ENCODE peak calls at places on chromosomes 1 and 21, in seven cellular contexts. One of them, this sample, is unnamed.

GRCh38 chr1:216303690-216304089 is 119.6 kb downstream of the USH2A start:
- DNase-seq in IMR-90: no peak
- DNase-seq in H9: no peak
- DNase-seq in neuronal stem cell: no peak
- DNase-seq in mesenchymal stem cell: no peak
- DNase-seq in H1: no peak
- DNase-seq in trophoblast cell: no peak
- DNase-seq in this sample: no peak

GRCh38 chr1:29437946-29438345 is 201.6 kb downstream of the PTPRU start:
- DNase-seq in IMR-90: no peak
- DNase-seq in H9: no peak
- DNase-seq in neuronal stem cell: no peak
- DNase-seq in mesenchymal stem cell: no peak
- DNase-seq in H1: no peak
- DNase-seq in trophoblast cell: no peak
- DNase-seq in this sample: peak; percentile 25

GRCh38 chr1:117312453-117313138 is 54.7 kb upstream of the MAN1A2 start:
- DNase-seq in IMR-90: peak; percentile 83
- DNase-seq in H9: no peak
- DNase-seq in neuronal stem cell: no peak
- DNase-seq in mesenchymal stem cell: peak; percentile 52
- DNase-seq in H1: no peak
- DNase-seq in trophoblast cell: peak; percentile 43
- DNase-seq in this sample: peak; percentile 53

GRCh38 chr1:172917972-172918371 is 132.8 kb downstream of the TNFSF18 start:
- DNase-seq in IMR-90: peak; percentile 98
- DNase-seq in H9: no peak
- DNase-seq in neuronal stem cell: no peak
- DNase-seq in mesenchymal stem cell: peak; percentile 89
- DNase-seq in H1: no peak
- DNase-seq in trophoblast cell: peak; percentile 66
- DNase-seq in this sample: peak; percentile 69

GRCh38 chr1:61241864-61242472 is 159.6 kb downstream of the NFIA start:
- DNase-seq in IMR-90: no peak
- DNase-seq in H9: no peak
- DNase-seq in neuronal stem cell: no peak
- DNase-seq in mesenchymal stem cell: no peak
- DNase-seq in H1: no peak
- DNase-seq in trophoblast cell: no peak
- DNase-seq in this sample: no peak

GRCh38 chr1:29685387-29685786 is 449.1 kb downstream of the PTPRU start:
- DNase-seq in IMR-90: no peak
- DNase-seq in H9: peak; percentile 14
- DNase-seq in neuronal stem cell: no peak
- DNase-seq in mesenchymal stem cell: no peak
- DNase-seq in H1: peak; percentile 30
- DNase-seq in trophoblast cell: no peak
- DNase-seq in this sample: no peak

GRCh38 chr1:115555446-115555845 is 86.3 kb upstream of the VANGL1 start:
- DNase-seq in IMR-90: peak; percentile 48
- DNase-seq in H9: no peak
- DNase-seq in neuronal stem cell: no peak
- DNase-seq in mesenchymal stem cell: no peak
- DNase-seq in H1: no peak
- DNase-seq in trophoblast cell: no peak
- DNase-seq in this sample: no peak

GRCh38 chr21:40271169-40271568 is 403.9 kb downstream of the PCP4 start:
- DNase-seq in IMR-90: no peak
- DNase-seq in H9: no peak
- DNase-seq in neuronal stem cell: no peak
- DNase-seq in mesenchymal stem cell: no peak
- DNase-seq in H1: no peak
- DNase-seq in trophoblast cell: no peak
- DNase-seq in this sample: no peak

GRCh38 chr1:64131155-64131554 is 72.3 kb upstream of the UBE2U start:
- DNase-seq in IMR-90: no peak
- DNase-seq in H9: no peak
- DNase-seq in neuronal stem cell: no peak
- DNase-seq in mesenchymal stem cell: no peak
- DNase-seq in H1: no peak
- DNase-seq in trophoblast cell: no peak
- DNase-seq in this sample: no peak

GRCh38 chr1:201461783-201462441 is 7.1 kb downstream of the PHLDA3 start:
- DNase-seq in IMR-90: peak; percentile 99
- DNase-seq in H9: no peak
- DNase-seq in neuronal stem cell: no peak
- DNase-seq in mesenchymal stem cell: peak; percentile 99
- DNase-seq in H1: no peak
- DNase-seq in trophoblast cell: peak; percentile 50
- DNase-seq in this sample: no peak

GRCh38 chr1:8349473-8349865 is 31.6 kb downstream of the SLC45A1 start:
- DNase-seq in IMR-90: no peak
- DNase-seq in H9: no peak
- DNase-seq in neuronal stem cell: no peak
- DNase-seq in mesenchymal stem cell: no peak
- DNase-seq in H1: no peak
- DNase-seq in trophoblast cell: no peak
- DNase-seq in this sample: no peak

GRCh38 chr1:101314244-101314643 is 77.4 kb downstream of the S1PR1 start:
- DNase-seq in IMR-90: peak; percentile 62
- DNase-seq in H9: no peak
- DNase-seq in neuronal stem cell: no peak
- DNase-seq in mesenchymal stem cell: peak; percentile 44
- DNase-seq in H1: no peak
- DNase-seq in trophoblast cell: peak; percentile 8
- DNase-seq in this sample: peak; percentile 9

GRCh38 chr21:21187579-21187978 is 189.4 kb downstream of the NCAM2 start:
- DNase-seq in IMR-90: peak; percentile 59
- DNase-seq in H9: no peak
- DNase-seq in neuronal stem cell: no peak
- DNase-seq in mesenchymal stem cell: no peak
- DNase-seq in H1: no peak
- DNase-seq in trophoblast cell: no peak
- DNase-seq in this sample: no peak

GRCh38 chr1:152917794-152918193 is 9.4 kb downstream of the IVL start:
- DNase-seq in IMR-90: peak; percentile 1
- DNase-seq in H9: no peak
- DNase-seq in neuronal stem cell: no peak
- DNase-seq in mesenchymal stem cell: no peak
- DNase-seq in H1: no peak
- DNase-seq in trophoblast cell: peak; percentile 42
- DNase-seq in this sample: peak; percentile 81

GRCh38 chr1:1173793-1174415 is at the start of gene TTLL10:
- DNase-seq in IMR-90: no peak
- DNase-seq in H9: peak; percentile 93
- DNase-seq in neuronal stem cell: peak; percentile 61
- DNase-seq in mesenchymal stem cell: no peak
- DNase-seq in H1: peak; percentile 86
- DNase-seq in trophoblast cell: no peak
- DNase-seq in this sample: peak; percentile 89

GRCh38 chr1:101003012-101003650 is 22.5 kb downstream of the DPH5 start:
- DNase-seq in IMR-90: no peak
- DNase-seq in H9: no peak
- DNase-seq in neuronal stem cell: no peak
- DNase-seq in mesenchymal stem cell: no peak
- DNase-seq in H1: no peak
- DNase-seq in trophoblast cell: no peak
- DNase-seq in this sample: no peak

GRCh38 chr1:186102559-186103148 is 272.4 kb downstream of the TPR start:
- DNase-seq in IMR-90: peak; percentile 89
- DNase-seq in H9: no peak
- DNase-seq in neuronal stem cell: no peak
- DNase-seq in mesenchymal stem cell: peak; percentile 60
- DNase-seq in H1: no peak
- DNase-seq in trophoblast cell: no peak
- DNase-seq in this sample: no peak

GRCh38 chr1:10217748-10218441 is 7.5 kb downstream of the KIF1B start:
- DNase-seq in IMR-90: no peak
- DNase-seq in H9: no peak
- DNase-seq in neuronal stem cell: no peak
- DNase-seq in mesenchymal stem cell: peak; percentile 62
- DNase-seq in H1: no peak
- DNase-seq in trophoblast cell: no peak
- DNase-seq in this sample: no peak

GRCh38 chr1:46083579-46083978 is 48.9 kb downstream of the PIK3R3 start:
- DNase-seq in IMR-90: no peak
- DNase-seq in H9: no peak
- DNase-seq in neuronal stem cell: no peak
- DNase-seq in mesenchymal stem cell: no peak
- DNase-seq in H1: no peak
- DNase-seq in trophoblast cell: no peak
- DNase-seq in this sample: no peak

GRCh38 chr1:156703741-156704140 is 1.6 kb downstream of the CRABP2 start:
- DNase-seq in IMR-90: no peak
- DNase-seq in H9: no peak
- DNase-seq in neuronal stem cell: no peak
- DNase-seq in mesenchymal stem cell: no peak
- DNase-seq in H1: no peak
- DNase-seq in trophoblast cell: no peak
- DNase-seq in this sample: peak; percentile 70

GRCh38 chr1:177229781-177230180 is 59.0 kb downstream of the BRINP2 start:
- DNase-seq in IMR-90: no peak
- DNase-seq in H9: peak; percentile 33
- DNase-seq in neuronal stem cell: no peak
- DNase-seq in mesenchymal stem cell: no peak
- DNase-seq in H1: no peak
- DNase-seq in trophoblast cell: no peak
- DNase-seq in this sample: no peak

GRCh38 chr1:96281491-96281890 is 440.1 kb upstream of the PTBP2 start:
- DNase-seq in IMR-90: no peak
- DNase-seq in H9: no peak
- DNase-seq in neuronal stem cell: no peak
- DNase-seq in mesenchymal stem cell: no peak
- DNase-seq in H1: no peak
- DNase-seq in trophoblast cell: no peak
- DNase-seq in this sample: no peak

GRCh38 chr1:178485467-178486098 is 11.2 kb downstream of the CLEC20A start:
- DNase-seq in IMR-90: no peak
- DNase-seq in H9: no peak
- DNase-seq in neuronal stem cell: no peak
- DNase-seq in mesenchymal stem cell: no peak
- DNase-seq in H1: no peak
- DNase-seq in trophoblast cell: no peak
- DNase-seq in this sample: no peak

GRCh38 chr1:175314300-175314699 is 121.7 kb upstream of the KIAA0040 start:
- DNase-seq in IMR-90: no peak
- DNase-seq in H9: no peak
- DNase-seq in neuronal stem cell: no peak
- DNase-seq in mesenchymal stem cell: no peak
- DNase-seq in H1: no peak
- DNase-seq in trophoblast cell: no peak
- DNase-seq in this sample: no peak

GRCh38 chr1:172069535-172069934 is 228.2 kb downstream of the DNM3 start:
- DNase-seq in IMR-90: peak; percentile 24
- DNase-seq in H9: no peak
- DNase-seq in neuronal stem cell: no peak
- DNase-seq in mesenchymal stem cell: no peak
- DNase-seq in H1: no peak
- DNase-seq in trophoblast cell: no peak
- DNase-seq in this sample: no peak

GRCh38 chr1:243672675-243673074 is 177.4 kb downstream of the AKT3 start:
- DNase-seq in IMR-90: no peak
- DNase-seq in H9: no peak
- DNase-seq in neuronal stem cell: no peak
- DNase-seq in mesenchymal stem cell: no peak
- DNase-seq in H1: no peak
- DNase-seq in trophoblast cell: no peak
- DNase-seq in this sample: no peak

GRCh38 chr1:209554761-209555611 is 28.5 kb upstream of the CAMK1G start:
- DNase-seq in IMR-90: no peak
- DNase-seq in H9: no peak
- DNase-seq in neuronal stem cell: no peak
- DNase-seq in mesenchymal stem cell: no peak
- DNase-seq in H1: no peak
- DNase-seq in trophoblast cell: no peak
- DNase-seq in this sample: no peak

DNA sequence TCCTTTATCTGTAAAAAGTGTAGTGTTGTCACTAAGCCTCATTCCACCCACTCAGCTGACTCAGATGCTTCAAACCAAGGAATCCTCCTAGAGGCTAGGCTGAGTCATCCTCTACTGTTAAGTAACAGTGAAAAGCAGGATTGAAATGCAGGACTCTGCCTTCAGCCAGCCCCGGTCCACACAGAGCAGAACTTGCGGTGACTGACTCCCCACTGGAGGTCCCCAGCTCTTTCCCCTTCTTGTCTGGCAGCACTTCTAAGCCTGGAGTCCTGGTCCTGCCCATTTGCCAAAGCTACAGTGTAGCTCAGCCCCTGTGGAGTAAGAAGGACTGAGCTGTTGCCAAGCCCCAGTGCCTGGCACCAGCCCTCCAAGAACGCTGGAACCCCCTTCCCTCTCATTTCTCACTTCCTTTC is 1.7 kb downstream of the RAB7B start:
- DNase-seq in IMR-90: peak; percentile 97
- DNase-seq in H9: peak; percentile 51
- DNase-seq in neuronal stem cell: no peak
- DNase-seq in mesenchymal stem cell: peak; percentile 94
- DNase-seq in H1: no peak
- DNase-seq in trophoblast cell: peak; percentile 82
- DNase-seq in this sample: peak; percentile 78
- H3K27ac ChIP-seq in IMR-90: peak overlapping the region; percentile 70
- H3K27ac ChIP-seq in H9: no peak overlapping the region
- H3K27ac ChIP-seq in neuronal stem cell: no peak overlapping the region
- H3K27ac ChIP-seq in mesenchymal stem cell: peak overlapping the region; percentile 50
- H3K27ac ChIP-seq in H1: no peak overlapping the region
- H3K27ac ChIP-seq in trophoblast cell: peak overlapping the region; percentile 9
- H3K27ac ChIP-seq in this sample: no peak overlapping the region

DNA sequence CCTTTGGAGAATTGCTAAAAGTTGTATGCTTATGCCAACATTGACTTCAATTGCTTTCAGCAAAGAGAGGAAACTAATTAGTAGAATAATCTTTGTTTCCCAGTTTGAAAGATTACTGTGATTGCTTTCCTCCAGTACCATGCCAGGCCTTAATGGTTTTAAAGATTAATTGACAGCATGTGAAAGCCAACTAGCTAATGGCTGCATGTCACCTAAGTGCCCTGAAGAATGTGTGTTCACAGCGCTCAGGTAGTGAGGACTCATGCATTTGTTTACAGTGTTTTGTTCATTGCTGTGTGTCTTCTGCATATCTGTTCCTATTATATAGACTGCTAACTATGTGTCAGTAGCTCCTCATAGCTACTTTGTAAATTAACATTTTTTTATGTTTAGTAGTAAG is 335.6 kb downstream of the LRRIQ3 start:
- DNase-seq in IMR-90: no peak
- DNase-seq in H9: no peak
- DNase-seq in neuronal stem cell: no peak
- DNase-seq in mesenchymal stem cell: no peak
- DNase-seq in H1: no peak
- DNase-seq in trophoblast cell: no peak
- DNase-seq in this sample: peak; percentile 78
- H3K18ac ChIP-seq in IMR-90: no peak overlapping the region
- H3K18ac ChIP-seq in H9: no peak overlapping the region
- H3K18ac ChIP-seq in neuronal stem cell: no peak overlapping the region
- H3K18ac ChIP-seq in mesenchymal stem cell: no peak overlapping the region
- H3K18ac ChIP-seq in H1: no peak overlapping the region
- H3K18ac ChIP-seq in trophoblast cell: no peak overlapping the region
- H3K18ac ChIP-seq in this sample: no peak overlapping the region

GRCh38 chr1:94551449-94551848 is 9.9 kb upstream of the F3 start:
- DNase-seq in IMR-90: no peak
- DNase-seq in H9: no peak
- DNase-seq in neuronal stem cell: no peak
- DNase-seq in mesenchymal stem cell: no peak
- DNase-seq in H1: no peak
- DNase-seq in trophoblast cell: no peak
- DNase-seq in this sample: no peak
- H3K27ac ChIP-seq in IMR-90: no peak overlapping the region
- H3K27ac ChIP-seq in H9: no peak overlapping the region
- H3K27ac ChIP-seq in neuronal stem cell: no peak overlapping the region
- H3K27ac ChIP-seq in mesenchymal stem cell: no peak overlapping the region
- H3K27ac ChIP-seq in H1: no peak overlapping the region
- H3K27ac ChIP-seq in trophoblast cell: no peak overlapping the region
- H3K27ac ChIP-seq in this sample: no peak overlapping the region

GRCh38 chr21:42601656-42602055 is 51.8 kb upstream of the PDE9A start:
- DNase-seq in IMR-90: no peak
- DNase-seq in H9: no peak
- DNase-seq in neuronal stem cell: no peak
- DNase-seq in mesenchymal stem cell: no peak
- DNase-seq in H1: no peak
- DNase-seq in trophoblast cell: no peak
- DNase-seq in this sample: no peak
- H3K18ac ChIP-seq in IMR-90: no peak overlapping the region
- H3K18ac ChIP-seq in H9: no peak overlapping the region
- H3K18ac ChIP-seq in neuronal stem cell: peak overlapping the region; percentile 16
- H3K18ac ChIP-seq in mesenchymal stem cell: no peak overlapping the region
- H3K18ac ChIP-seq in H1: no peak overlapping the region
- H3K18ac ChIP-seq in trophoblast cell: no peak overlapping the region
- H3K18ac ChIP-seq in this sample: no peak overlapping the region